ENCODE peak calls at places on chromosomes 3 and 15, in four cellular contexts. K is K562, J is HL-60, L is GM12878. U is an unnamed sample.
A peak's percentile ranks its signal among the peaks of the same experiment; 100 is the strongest.

GRCh38 chr15:51366911-51367310 is 25.5 kb downstream of the GLDN start:
- DNase-seq in J (peak; percentile 20), K (no peak), L (no peak), U (no peak)

GRCh38 chr15:90598053-90598577 is 68.4 kb downstream of the CRTC3 start:
- DNase-seq in K (peak; percentile 74), J (no peak), L (peak; percentile 46), U (peak; percentile 37)

GRCh38 chr3:97841304-97841703 is 19.5 kb downstream of the CRYBG3 start:
- DNase-seq in K (no peak), J (no peak), L (no peak), U (no peak)

GRCh38 chr3:132871956-132872355 is 149.7 kb upstream of the NPHP3 start:
- DNase-seq in L (no peak), K (no peak), J (no peak), U (no peak)

GRCh38 chr3:124714218-124714853 is 15.9 kb upstream of the UMPS start:
- DNase-seq in K (no peak), L (no peak), J (no peak), U (no peak)

GRCh38 chr3:117246771-117247555 is 537.4 kb downstream of the TUSC7 start:
- DNase-seq in J (peak; percentile 13), L (no peak), K (no peak), U (no peak)

GRCh38 chr3:93867425-93867824 is 106.3 kb downstream of the PROS1 start:
- DNase-seq in J (no peak), K (peak; percentile 3), L (no peak), U (no peak)

GRCh38 chr3:14718539-14718938 is 43.6 kb downstream of the C3orf20 start:
- DNase-seq in L (peak; percentile 37), K (no peak), J (no peak), U (no peak)

GRCh38 chr15:98169551-98169950 is 209.0 kb downstream of the ARRDC4 start:
- DNase-seq in K (no peak), L (no peak), J (no peak), U (no peak)

GRCh38 chr3:158625881-158626280 is 18.4 kb upstream of the GFM1 start:
- DNase-seq in K (no peak), L (no peak), J (no peak), U (no peak)

GRCh38 chr3:11563749-11564148 is 80.0 kb downstream of the VGLL4 start:
- DNase-seq in J (no peak), K (no peak), L (no peak), U (no peak)

GRCh38 chr3:110928016-110928662 is 143.5 kb upstream of the NECTIN3 start:
- DNase-seq in L (no peak), K (no peak), J (no peak), U (no peak)

GRCh38 chr3:52915245-52915772 is 18.0 kb upstream of the STIMATE start:
- DNase-seq in J (no peak), L (no peak), K (no peak), U (no peak)

GRCh38 chr15:65374831-65375401 is 2.9 kb downstream of the IGDCC3 start:
- DNase-seq in L (no peak), K (no peak), J (no peak), U (no peak)

GRCh38 chr3:159818399-159818798 is 170.2 kb upstream of the IL12A start:
- DNase-seq in J (no peak), L (no peak), K (no peak), U (no peak)

GRCh38 chr3:177320765-177321247 is 123.5 kb upstream of the TBL1XR1 start:
- DNase-seq in L (no peak), J (no peak), K (no peak), U (no peak)

GRCh38 chr15:63381301-63382192 is at the start of gene CA12:
- DNase-seq in J (no peak), L (no peak), K (no peak), U (no peak)

GRCh38 chr15:40108855-40109735 is at the start of gene BMF:
- DNase-seq in K (peak; percentile 96), J (peak; percentile 99), L (peak; percentile 84), U (peak; percentile 92)

GRCh38 chr15:85702321-85703230 is 92.1 kb downstream of the KLHL25 start:
- DNase-seq in J (no peak), L (no peak), K (no peak), U (no peak)

GRCh38 chr3:30578479-30578878 is 27.9 kb upstream of the TGFBR2 start:
- DNase-seq in L (no peak), K (no peak), J (peak; percentile 51), U (no peak)

GRCh38 chr3:126133606-126134005 is 46.8 kb downstream of the ALDH1L1 start:
- DNase-seq in K (no peak), L (no peak), J (no peak), U (no peak)

GRCh38 chr3:38153986-38154608 is 11.2 kb upstream of the OXSR1 start:
- DNase-seq in K (no peak), L (no peak), J (peak; percentile 40), U (no peak)

GRCh38 chr3:50008931-50009330 is 69.0 kb downstream of the RBM6 start:
- DNase-seq in K (no peak), J (no peak), L (no peak), U (no peak)

GRCh38 chr15:71800835-71801745 is 9.3 kb upstream of the NR2E3 start:
- DNase-seq in J (peak; percentile 29), L (no peak), K (peak; percentile 57), U (peak; percentile 53)

GRCh38 chr3:52330194-52330805 is 14.2 kb downstream of the DNAH1 start:
- DNase-seq in K (no peak), J (no peak), L (no peak), U (no peak)

GRCh38 chr3:126156468-126156867 is 23.9 kb downstream of the ALDH1L1 start:
- DNase-seq in K (peak; percentile 93), J (no peak), L (no peak), U (no peak)

DNA sequence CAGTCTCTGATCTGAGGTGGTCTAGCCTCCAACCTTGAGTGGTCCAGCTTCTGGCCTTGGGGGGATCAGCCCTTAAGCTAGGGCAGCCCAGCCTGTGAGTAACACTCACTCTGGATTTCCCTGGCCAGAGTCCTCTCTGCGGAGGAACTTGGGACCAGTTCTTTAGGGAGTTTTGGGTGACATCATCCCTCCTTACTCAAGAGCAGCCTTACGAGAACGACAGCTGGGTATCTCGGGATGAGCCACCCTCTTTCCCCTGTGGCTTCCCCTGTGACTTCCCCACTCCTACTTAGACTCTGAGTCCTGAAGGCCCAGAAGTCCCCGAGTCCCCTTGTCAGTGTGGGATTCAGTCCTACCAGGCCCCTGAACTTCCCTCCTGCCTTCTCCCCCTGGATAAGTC is 10.2 kb upstream of the PLXND1 start:
- DNase-seq in L (no peak), J (peak; percentile 47), K (no peak), U (no peak)
- TF ChIP-seq SPI1 in L (no peak), J (no peak), K (no peak), U (peak; percentile 11)

GRCh38 chr3:190288836-190289235 is 33.4 kb downstream of the CLDN1 start:
- DNase-seq in J (no peak), K (no peak), L (no peak), U (no peak)

GRCh38 chr3:190289989-190290388 is 32.3 kb downstream of the CLDN1 start:
- DNase-seq in K (no peak), L (peak; percentile 2), J (no peak), U (no peak)

GRCh38 chr3:190281308-190282051 is 40.8 kb downstream of the CLDN1 start:
- DNase-seq in J (peak; percentile 43), L (no peak), K (no peak), U (no peak)

GRCh38 chr3:190286014-190286413 is 36.2 kb downstream of the CLDN1 start:
- DNase-seq in J (no peak), K (no peak), L (no peak), U (no peak)
- TF ChIP-seq SPI1 in J (no peak), K (no peak), L (no peak), U (no peak)

DNA sequence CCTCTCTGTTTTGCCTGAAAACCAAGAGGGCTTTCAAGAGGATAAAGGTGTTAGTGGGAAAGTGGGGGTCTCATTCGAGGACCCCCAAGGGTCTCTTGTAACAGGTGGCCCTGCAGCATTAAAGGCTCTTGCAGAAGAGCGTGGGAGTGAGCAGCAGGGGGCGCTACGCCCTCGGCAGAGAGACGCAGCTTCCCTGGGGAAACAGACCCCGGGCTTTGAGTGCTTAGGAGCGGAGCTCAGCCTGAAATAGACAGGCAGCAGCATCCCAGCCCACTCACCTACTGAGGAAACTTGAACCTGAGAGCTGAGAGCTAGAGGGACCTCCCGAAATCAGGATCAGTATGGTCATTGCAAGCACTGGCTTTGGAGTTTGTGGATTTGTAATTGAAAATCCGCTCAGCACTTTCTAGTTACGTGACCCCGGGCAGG is 25.7 kb downstream of the RPLP1 start:
- DNase-seq in L (no peak), K (peak; percentile 75), J (peak; percentile 37), U (peak; percentile 51)
- TF ChIP-seq SPI1 in L (no peak), K (no peak), J (no peak), U (no peak)

DNA sequence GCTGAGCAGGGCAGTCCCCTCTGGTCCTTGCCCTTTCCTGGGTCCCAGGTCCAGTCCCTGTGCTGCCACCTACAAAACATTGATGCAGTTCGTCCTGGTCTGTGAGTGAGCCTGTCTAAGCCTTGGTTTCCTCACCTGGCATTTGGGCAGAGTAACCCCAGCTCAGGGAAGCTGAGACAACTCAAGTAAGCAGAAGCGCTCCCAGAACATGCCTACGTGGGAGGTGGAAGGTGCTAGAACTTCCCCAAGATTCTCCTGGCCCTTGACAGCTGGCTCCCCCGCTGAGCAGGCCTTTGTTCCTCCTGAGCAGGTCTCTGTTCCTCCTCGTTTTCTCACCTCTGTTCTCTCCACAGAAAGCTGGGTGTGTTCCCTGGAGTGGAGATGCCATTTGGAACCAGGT is 30.5 kb downstream of the PRR20G start:
- DNase-seq in K (no peak), L (no peak), J (no peak), U (no peak)
- TF ChIP-seq SPI1 in K (no peak), L (no peak), J (no peak), U (no peak)

DNA sequence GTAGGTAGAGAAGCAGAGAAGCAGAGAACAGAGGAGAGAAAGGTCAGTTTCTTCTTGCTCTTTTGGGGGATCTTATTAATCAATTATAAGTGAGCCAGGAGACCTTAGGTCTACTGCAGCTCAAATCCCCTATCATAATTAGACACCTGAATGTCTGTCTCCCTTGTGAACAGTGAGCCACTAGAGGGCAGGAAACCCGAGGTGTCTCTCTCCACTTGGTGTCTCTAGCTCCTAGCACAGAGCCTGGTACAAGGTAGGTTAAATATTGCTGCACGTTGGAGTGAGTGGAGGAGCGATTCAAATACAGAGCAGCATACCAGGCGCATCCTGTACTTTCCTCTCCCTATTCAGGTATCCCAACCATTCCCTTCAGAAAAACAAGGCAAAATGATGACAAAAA is 2.0 kb upstream of the ST8SIA2 start:
- DNase-seq in L (no peak), J (no peak), K (no peak), U (no peak)
- TF ChIP-seq SPI1 in L (no peak), J (no peak), K (no peak), U (no peak)

GRCh38 chr3:173770796-173771573 is 373.4 kb downstream of the NLGN1 start:
- DNase-seq in J (no peak), K (no peak), L (no peak), U (no peak)
- TF ChIP-seq SPI1 in J (no peak), K (no peak), L (no peak), U (no peak)

GRCh38 chr3:4645468-4645867 is 152.3 kb downstream of the ITPR1 start:
- DNase-seq in L (no peak), K (no peak), J (no peak), U (no peak)
- TF ChIP-seq SPI1 in L (no peak), K (no peak), J (no peak), U (no peak)

GRCh38 chr15:24823473-24823872 is 131.3 kb upstream of the SNRPN start:
- DNase-seq in K (peak; percentile 16), J (no peak), L (no peak), U (no peak)
- TF ChIP-seq SPI1 in K (no peak), J (no peak), L (no peak), U (no peak)

GRCh38 chr3:66557166-66557565 is 56.3 kb upstream of the LRIG1 start:
- DNase-seq in L (no peak), K (no peak), J (no peak), U (no peak)
- TF ChIP-seq SPI1 in L (no peak), K (no peak), J (no peak), U (no peak)